ENCODE peak calls at places on chromosomes 12 and 14, in ten cellular contexts. I is IMR-90, U is upper lobe of right lung, Y is AG09309, L is neural progenitor cell, X is cardiac fibroblast, N is AG10803, S is thoracic aorta, E is mesothelial cell of epicardium, H is GM12864. P is an unnamed sample.

GRCh38 chr12:32437095-32437515 is 37.7 kb downstream of the FGD4 start:
- DNase-seq in S (no peak), X (peak; percentile 99), E (no peak), L (no peak), Y (peak; percentile 42), U (no peak), I (peak; percentile 92), H (no peak), N (peak; percentile 94), P (no peak)

GRCh38 chr14:100072783-100073346 is 7.6 kb downstream of the EVL start:
- DNase-seq in U (peak; percentile 84), X (no peak), L (no peak), S (no peak), H (no peak), I (no peak), Y (no peak), N (no peak), E (no peak), P (no peak)

GRCh38 chr12:28024231-28024995 is 51.9 kb upstream of the PTHLH start:
- DNase-seq in E (no peak), L (no peak), I (peak; percentile 92), S (no peak), H (no peak), Y (no peak), N (peak; percentile 87), X (peak; percentile 89), U (no peak), P (no peak)

GRCh38 chr14:99260652-99261551 is 11.1 kb downstream of the BCL11B start:
- DNase-seq in L (peak; percentile 33), N (no peak), E (no peak), Y (no peak), U (no peak), S (no peak), H (no peak), X (no peak), I (no peak), P (no peak)

GRCh38 chr12:92553389-92553788 is 149.4 kb upstream of the PLEKHG7 start:
- DNase-seq in U (no peak), Y (no peak), E (no peak), S (no peak), X (no peak), H (no peak), L (no peak), I (no peak), N (no peak), P (no peak)

GRCh38 chr12:85029456-85029855 is 6.6 kb downstream of the TSPAN19 start:
- DNase-seq in X (peak; percentile 63), L (peak; percentile 61), N (peak; percentile 36), Y (no peak), S (no peak), E (no peak), U (no peak), I (peak; percentile 26), H (no peak), P (no peak)

GRCh38 chr12:47935196-47935595 is 28.2 kb upstream of the TMEM106C start:
- DNase-seq in U (no peak), Y (peak; percentile 63), L (no peak), N (peak; percentile 96), H (no peak), X (peak; percentile 48), S (no peak), I (peak; percentile 82), E (no peak), P (no peak)

GRCh38 chr12:108542320-108542719 is 18.7 kb downstream of the SART3 start:
- DNase-seq in L (no peak), S (no peak), I (peak; percentile 41), U (no peak), Y (no peak), E (no peak), H (no peak), X (no peak), N (peak; percentile 25), P (no peak)

GRCh38 chr14:69318901-69319475 is 59.0 kb downstream of the GALNT16 start:
- DNase-seq in E (no peak), Y (no peak), S (no peak), H (no peak), U (peak; percentile 47), I (no peak), N (no peak), X (no peak), L (no peak), P (peak; percentile 46)

GRCh38 chr14:22482782-22483553 is 106.1 kb downstream of the DAD1 start:
- DNase-seq in X (no peak), S (no peak), U (no peak), E (no peak), I (no peak), H (no peak), Y (no peak), L (no peak), N (no peak), P (no peak)

GRCh38 chr12:64256166-64256800 is 34.2 kb upstream of the KICS2 start:
- DNase-seq in X (peak; percentile 85), Y (peak; percentile 23), I (peak; percentile 67), S (no peak), E (no peak), N (peak; percentile 59), H (peak; percentile 7), L (peak; percentile 77), U (no peak), P (no peak)

GRCh38 chr12:53500119-53500775 is 836 bp upstream of the TARBP2 start:
- DNase-seq in Y (no peak), E (no peak), L (peak; percentile 46), I (peak; percentile 65), X (peak; percentile 89), H (no peak), U (peak; percentile 79), S (peak; percentile 52), N (peak; percentile 86), P (no peak)

GRCh38 chr14:45891417-45892080 is 638.5 kb upstream of the MIS18BP1 start:
- DNase-seq in X (no peak), E (no peak), S (no peak), U (no peak), I (no peak), N (no peak), H (no peak), Y (no peak), L (peak; percentile 70), P (no peak)

GRCh38 chr12:26744697-26745440 is 88.1 kb downstream of the ITPR2 start:
- DNase-seq in E (no peak), Y (no peak), I (no peak), X (no peak), L (no peak), S (no peak), N (no peak), H (no peak), U (no peak), P (no peak)

GRCh38 chr12:41663487-41664258 is 475.6 kb downstream of the PDZRN4 start:
- DNase-seq in H (no peak), N (peak; percentile 17), E (no peak), I (peak; percentile 20), L (peak; percentile 39), Y (no peak), X (peak; percentile 6), U (no peak), S (no peak), P (no peak)

GRCh38 chr14:104712881-104713734 is 10.9 kb upstream of the ADSS1 start:
- DNase-seq in Y (no peak), I (no peak), H (no peak), L (no peak), S (no peak), E (no peak), X (no peak), U (no peak), N (no peak), P (no peak)

GRCh38 chr12:109910969-109911348 is 10.9 kb downstream of the TCHP start:
- DNase-seq in U (no peak), I (peak; percentile 20), S (no peak), H (no peak), L (peak; percentile 77), N (peak; percentile 12), X (peak; percentile 54), Y (no peak), E (no peak), P (no peak)

GRCh38 chr14:64663174-64663573 is 41.0 kb upstream of the PLEKHG3 start:
- DNase-seq in X (peak; percentile 27), L (no peak), E (no peak), N (no peak), Y (no peak), H (no peak), S (no peak), I (peak; percentile 30), U (no peak), P (no peak)

GRCh38 chr14:61653507-61653906 is 41.8 kb upstream of the HIF1A start:
- DNase-seq in U (no peak), I (peak; percentile 88), L (no peak), N (peak; percentile 75), H (no peak), E (no peak), Y (no peak), S (no peak), X (peak; percentile 78), P (no peak)

GRCh38 chr14:51862171-51862838 is 1.9 kb downstream of the GNG2 start:
- DNase-seq in E (no peak), L (no peak), X (peak; percentile 33), U (no peak), S (no peak), I (peak; percentile 19), N (no peak), Y (no peak), H (no peak), P (no peak)

GRCh38 chr12:110957652-110958051 is 37.3 kb upstream of the MYL2 start:
- DNase-seq in L (no peak), H (no peak), N (no peak), S (no peak), Y (no peak), U (no peak), E (no peak), X (no peak), I (no peak), P (no peak)

GRCh38 chr14:77139540-77140342 is 1.9 kb downstream of the ZDHHC22 start:
- DNase-seq in H (no peak), S (no peak), E (no peak), N (no peak), Y (no peak), I (no peak), L (peak; percentile 90), U (no peak), X (peak; percentile 27), P (no peak)
- TF ChIP-seq CTCF in H (peak; percentile 57), S (peak; percentile 24), E (peak; percentile 54), N (peak; percentile 21), Y (peak; percentile 53), I (peak; percentile 40), L (peak; percentile 84), U (peak; percentile 35), X (peak; percentile 55), P (peak; percentile 80)

GRCh38 chr12:130041983-130042812 is 120.1 kb upstream of the FZD10 start:
- DNase-seq in L (peak; percentile 82), U (peak; percentile 75), H (no peak), E (peak; percentile 55), X (no peak), N (no peak), S (no peak), Y (no peak), I (no peak), P (no peak)
- TF ChIP-seq CTCF in L (peak; percentile 93), U (peak; percentile 84), H (peak; percentile 36), E (peak; percentile 97), X (peak; percentile 27), N (no peak), S (peak; percentile 59), Y (no peak), I (no peak), P (peak; percentile 83)

GRCh38 chr14:29273513-29273912 is 506.9 kb downstream of the FOXG1 start:
- DNase-seq in Y (no peak), N (no peak), I (no peak), H (no peak), L (no peak), S (no peak), U (no peak), X (no peak), E (no peak), P (no peak)
- TF ChIP-seq CTCF in Y (no peak), N (no peak), I (no peak), H (no peak), L (peak; percentile 23), S (no peak), U (no peak), X (peak; percentile 17), E (no peak), P (no peak)

GRCh38 chr12:72267974-72268373 is 4.2 kb upstream of the TRHDE start:
- DNase-seq in L (no peak), H (no peak), S (no peak), Y (no peak), I (peak; percentile 45), E (no peak), X (no peak), U (no peak), N (no peak), P (no peak)
- TF ChIP-seq CTCF in L (peak; percentile 34), H (peak; percentile 12), S (peak; percentile 15), Y (peak; percentile 44), I (peak; percentile 51), E (no peak), X (peak; percentile 20), U (peak; percentile 7), N (peak; percentile 49), P (peak; percentile 67)